ENCODE peak calls at places on chromosome 1, in seven cellular contexts. X is GM12864, B is mucosa of descending colon, J is fibroblast of the aortic adventitia, C is dorsolateral prefrontal cortex, V is endothelial cell, Q is Caco-2. O is an unnamed sample.
A peak's percentile ranks its signal among the peaks of the same experiment; 100 is the strongest.

GRCh38 chr1:211695135-211695816 is 19.9 kb upstream of the NEK2 start:
- DNase-seq in Q (peak; percentile 66), C (no peak), X (peak; percentile 76), V (no peak), B (no peak), J (no peak), O (peak; percentile 70)

GRCh38 chr1:219401723-219402431 is 211.0 kb downstream of the ZC3H11B start:
- DNase-seq in C (no peak), X (no peak), J (no peak), Q (no peak), B (no peak), V (no peak), O (no peak)

GRCh38 chr1:79422726-79423125 is 416.2 kb upstream of the ADGRL4 start:
- DNase-seq in J (no peak), B (no peak), C (no peak), Q (no peak), X (no peak), V (no peak), O (no peak)

GRCh38 chr1:223208164-223209075 is 65.4 kb upstream of the TLR5 start:
- DNase-seq in J (no peak), V (no peak), C (no peak), Q (no peak), B (no peak), X (no peak), O (no peak)

GRCh38 chr1:218303176-218303575 is 18.1 kb downstream of the RRP15 start:
- DNase-seq in C (no peak), V (no peak), B (no peak), X (no peak), J (no peak), Q (no peak), O (no peak)

GRCh38 chr1:55155522-55155921 is 59.6 kb downstream of the USP24 start:
- DNase-seq in B (peak; percentile 37), J (no peak), V (no peak), Q (no peak), X (no peak), C (peak; percentile 22), O (no peak)

GRCh38 chr1:234402939-234403338 is 29.7 kb downstream of the COA6 start:
- DNase-seq in B (no peak), Q (no peak), C (no peak), V (no peak), X (no peak), J (no peak), O (no peak)

GRCh38 chr1:18645172-18646090 is 14.8 kb downstream of the PAX7 start:
- DNase-seq in B (no peak), J (no peak), Q (no peak), X (no peak), C (no peak), V (no peak), O (no peak)

GRCh38 chr1:150008699-150009098 is 1.8 kb downstream of the OTUD7B start:
- DNase-seq in C (no peak), J (no peak), X (no peak), Q (no peak), B (no peak), V (no peak), O (no peak)

GRCh38 chr1:240806201-240806745 is 194.3 kb upstream of the GREM2 start:
- DNase-seq in V (no peak), C (no peak), X (no peak), Q (no peak), B (no peak), J (no peak), O (no peak)

GRCh38 chr1:175881571-175881970 is 138.2 kb upstream of the TNR start:
- DNase-seq in V (no peak), Q (no peak), J (no peak), X (no peak), B (no peak), C (no peak), O (no peak)

GRCh38 chr1:115815694-115816093 is 25.2 kb downstream of the NHLH2 start:
- DNase-seq in B (no peak), V (no peak), Q (no peak), C (no peak), J (no peak), X (no peak), O (no peak)

GRCh38 chr1:198725090-198725489 is 86.2 kb downstream of the PTPRC start:
- DNase-seq in C (no peak), X (no peak), B (no peak), Q (no peak), J (no peak), V (no peak), O (no peak)

DNA sequence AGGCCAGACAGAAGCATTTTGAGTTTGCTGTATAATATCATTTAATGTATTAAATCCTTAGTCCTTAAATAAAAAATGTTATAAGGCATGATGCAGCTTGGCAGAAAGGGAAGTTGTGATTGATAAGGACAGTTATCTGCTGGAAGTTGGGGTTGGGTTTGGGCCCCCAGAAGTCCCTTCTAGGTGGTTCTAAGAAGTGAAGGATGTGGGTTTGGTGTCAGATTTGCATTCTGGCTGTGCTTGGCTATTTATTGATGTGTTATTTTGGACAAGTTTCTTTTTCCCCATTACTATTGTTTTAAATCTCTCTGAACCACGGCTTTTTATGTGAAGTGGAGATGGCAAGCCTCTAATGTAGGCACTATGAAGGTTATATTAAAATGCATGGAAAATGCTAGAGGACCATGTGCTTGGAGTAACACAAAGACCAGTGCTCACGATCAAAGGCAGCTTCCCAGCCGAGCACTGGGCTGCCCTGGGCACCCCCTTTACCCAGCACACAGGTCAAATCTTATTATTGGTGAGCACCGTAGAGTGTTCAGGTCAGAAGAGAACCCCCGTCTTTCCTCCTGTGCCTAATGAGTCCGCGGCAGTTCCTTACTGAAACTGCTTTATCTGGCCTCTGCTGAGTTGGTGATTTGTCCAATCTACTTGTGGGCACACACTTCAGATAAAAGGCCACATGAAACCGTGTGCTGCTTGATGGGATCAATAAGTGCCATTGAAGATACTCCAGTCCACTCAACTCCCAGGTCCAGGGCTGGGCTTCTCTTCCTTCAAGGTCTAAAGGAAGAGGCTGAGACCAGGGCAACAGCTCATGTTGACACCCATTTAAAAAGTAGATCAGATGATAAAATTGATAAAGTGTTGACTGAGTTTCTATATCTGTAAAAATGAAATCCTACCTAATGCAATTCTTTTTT is 212.0 kb downstream of the PRDM2 start:
- DNase-seq in B (no peak), V (no peak), Q (no peak), C (no peak), X (no peak), J (no peak), O (no peak)
- TF ChIP-seq CTCF in B (no peak), V (no peak), Q (no peak), C (no peak), X (no peak), J (no peak), O (no peak)

GRCh38 chr1:181676269-181676668 is 193.0 kb downstream of the CACNA1E start:
- DNase-seq in X (peak; percentile 19), B (no peak), J (peak; percentile 22), Q (no peak), V (peak; percentile 44), C (peak; percentile 30), O (peak; percentile 71)
- TF ChIP-seq CTCF in X (peak; percentile 60), B (no peak), J (peak; percentile 21), Q (peak; percentile 32), V (peak; percentile 37), C (peak; percentile 59), O (peak; percentile 39)

GRCh38 chr1:24861821-24862727 is 68.0 kb downstream of the RUNX3 start:
- DNase-seq in B (no peak), X (no peak), C (no peak), J (peak; percentile 27), Q (peak; percentile 56), V (no peak), O (no peak)
- TF ChIP-seq CTCF in B (no peak), X (peak; percentile 2), C (no peak), J (peak; percentile 27), Q (no peak), V (no peak), O (no peak)

GRCh38 chr1:75708910-75709309 is 15.6 kb upstream of the ACADM start:
- DNase-seq in J (no peak), C (no peak), B (no peak), X (no peak), V (no peak), Q (no peak), O (no peak)

GRCh38 chr1:75712306-75712705 is 12.2 kb upstream of the ACADM start:
- DNase-seq in B (no peak), J (no peak), V (no peak), Q (no peak), C (no peak), X (no peak), O (no peak)

GRCh38 chr1:75711846-75712245 is 12.7 kb upstream of the ACADM start:
- DNase-seq in C (no peak), B (no peak), V (no peak), X (no peak), Q (no peak), J (no peak), O (no peak)

GRCh38 chr1:75707191-75707590 is 17.3 kb upstream of the ACADM start:
- DNase-seq in C (no peak), V (no peak), X (no peak), B (no peak), Q (peak; percentile 32), J (no peak), O (no peak)
- TF ChIP-seq CTCF in C (no peak), V (no peak), X (no peak), B (no peak), Q (no peak), J (no peak), O (no peak)

DNA sequence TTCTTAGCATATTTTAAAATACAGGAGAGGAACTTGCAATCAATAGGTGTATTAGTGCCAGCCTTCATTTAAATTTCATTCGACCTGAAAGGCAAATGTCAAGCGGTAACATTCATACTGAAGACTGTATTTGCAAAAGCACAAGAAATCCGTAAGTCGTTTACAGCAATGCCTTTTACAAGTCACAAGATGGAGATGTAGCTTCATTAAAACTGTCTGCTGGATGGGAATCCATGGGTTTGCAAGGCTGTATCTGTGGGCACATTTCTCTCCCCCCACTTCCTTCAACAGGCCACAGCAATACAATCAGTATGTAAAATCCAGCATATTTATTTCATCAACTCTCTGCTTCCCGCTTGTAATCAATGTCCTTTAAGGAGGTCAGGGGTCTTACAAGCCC is 147.1 kb downstream of the SLC45A1 start:
- DNase-seq in J (peak; percentile 41), C (no peak), X (no peak), B (no peak), Q (no peak), V (no peak), O (no peak)
- TF ChIP-seq CTCF in J (no peak), C (peak; percentile 37), X (no peak), B (no peak), Q (no peak), V (no peak), O (no peak)

GRCh38 chr1:225596152-225596551 is 56.8 kb downstream of the ENAH start:
- DNase-seq in C (no peak), B (no peak), J (peak; percentile 28), V (no peak), Q (no peak), X (no peak), O (no peak)
- TF ChIP-seq CTCF in C (no peak), B (no peak), J (no peak), V (no peak), Q (no peak), X (no peak), O (no peak)

DNA sequence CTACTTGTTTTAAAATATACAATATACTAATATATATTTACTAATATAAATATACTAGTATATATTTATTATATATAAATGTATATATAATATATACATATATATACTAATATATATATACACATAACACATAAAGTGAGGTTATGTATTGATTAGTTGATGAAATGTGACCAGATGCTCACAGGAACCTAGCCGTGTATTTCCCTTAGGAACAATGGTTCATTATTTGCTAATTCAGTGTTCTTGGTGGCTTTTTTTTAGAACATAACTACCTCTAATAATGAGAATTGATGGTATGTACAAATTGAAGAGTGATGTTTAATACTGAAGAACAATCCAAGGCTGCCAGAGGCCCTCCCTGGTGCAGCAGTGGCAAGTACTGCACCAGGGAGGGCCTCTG is 37.9 kb upstream of the ITPKB start:
- DNase-seq in Q (no peak), V (no peak), J (no peak), C (no peak), X (no peak), B (no peak), O (no peak)
- TF ChIP-seq CTCF in Q (no peak), V (no peak), J (no peak), C (no peak), X (no peak), B (no peak), O (no peak)